ENCODE peak calls at places on chromosomes 6 and 20, in four cellular contexts. One of them, this sample, is unnamed.

GRCh38 chr6:34182751-34183531 is 37.1 kb upstream of the GRM4 start:
- DNase-seq in GM12878: peak; percentile 34
- DNase-seq in IMR-90: no peak
- DNase-seq in K562: peak; percentile 56
- DNase-seq in this sample: no peak

GRCh38 chr6:21500894-21501293 is 92.7 kb upstream of the SOX4 start:
- DNase-seq in IMR-90: no peak
- DNase-seq in K562: no peak
- DNase-seq in GM12878: no peak
- DNase-seq in this sample: no peak

GRCh38 chr6:53067799-53068442 is 2.7 kb downstream of the FBXO9 start:
- DNase-seq in K562: peak; percentile 67
- DNase-seq in GM12878: no peak
- DNase-seq in IMR-90: no peak
- DNase-seq in this sample: no peak

GRCh38 chr6:33080127-33081089 is 4.6 kb downstream of the HLA-DPB1 start:
- DNase-seq in K562: peak; percentile 45
- DNase-seq in GM12878: no peak
- DNase-seq in IMR-90: peak; percentile 48
- DNase-seq in this sample: peak; percentile 72

GRCh38 chr6:24761193-24761835 is 13.4 kb upstream of the GMNN start:
- DNase-seq in K562: peak; percentile 49
- DNase-seq in IMR-90: no peak
- DNase-seq in GM12878: no peak
- DNase-seq in this sample: no peak

GRCh38 chr20:19015326-19015725 is 197.1 kb upstream of the SLC24A3 start:
- DNase-seq in K562: no peak
- DNase-seq in IMR-90: no peak
- DNase-seq in GM12878: no peak
- DNase-seq in this sample: no peak

GRCh38 chr6:39937686-39938333 is 3.5 kb upstream of the MOCS1 start:
- DNase-seq in GM12878: no peak
- DNase-seq in K562: no peak
- DNase-seq in IMR-90: no peak
- DNase-seq in this sample: no peak

GRCh38 chr6:94894300-94894699 is 683.0 kb upstream of the MANEA start:
- DNase-seq in GM12878: no peak
- DNase-seq in IMR-90: no peak
- DNase-seq in K562: no peak
- DNase-seq in this sample: no peak

GRCh38 chr6:113862112-113862511 is 5.0 kb downstream of the MARCKS start:
- DNase-seq in IMR-90: no peak
- DNase-seq in GM12878: no peak
- DNase-seq in K562: no peak
- DNase-seq in this sample: no peak

GRCh38 chr6:37127961-37128862 is 41.7 kb upstream of the PIM1 start:
- DNase-seq in K562: peak; percentile 66
- DNase-seq in IMR-90: peak; percentile 74
- DNase-seq in GM12878: no peak
- DNase-seq in this sample: peak; percentile 28

GRCh38 chr20:47854687-47855212 is 69.5 kb upstream of the SULF2 start:
- DNase-seq in IMR-90: peak; percentile 41
- DNase-seq in K562: no peak
- DNase-seq in GM12878: no peak
- DNase-seq in this sample: peak; percentile 64

GRCh38 chr20:16595376-16595775 is 22.1 kb upstream of the KIF16B start:
- DNase-seq in IMR-90: no peak
- DNase-seq in GM12878: no peak
- DNase-seq in K562: no peak
- DNase-seq in this sample: no peak

GRCh38 chr20:57627972-57628650 is 7.9 kb upstream of the ZBP1 start:
- DNase-seq in GM12878: no peak
- DNase-seq in K562: no peak
- DNase-seq in IMR-90: peak; percentile 41
- DNase-seq in this sample: peak; percentile 86

GRCh38 chr6:156881687-156882629 is 104.8 kb downstream of the ARID1B start:
- DNase-seq in K562: no peak
- DNase-seq in IMR-90: peak; percentile 26
- DNase-seq in GM12878: no peak
- DNase-seq in this sample: no peak

GRCh38 chr20:23362392-23363256 is 642 bp downstream of the GZF1 start:
- DNase-seq in K562: no peak
- DNase-seq in GM12878: no peak
- DNase-seq in IMR-90: peak; percentile 28
- DNase-seq in this sample: no peak

GRCh38 chr6:26016326-26017275 is 54.0 kb downstream of the TRIM38 start:
- DNase-seq in K562: no peak
- DNase-seq in IMR-90: peak; percentile 34
- DNase-seq in GM12878: no peak
- DNase-seq in this sample: peak; percentile 18

GRCh38 chr20:59055302-59055701 is 12.7 kb upstream of the PRELID3B start:
- DNase-seq in GM12878: no peak
- DNase-seq in K562: no peak
- DNase-seq in IMR-90: peak; percentile 37
- DNase-seq in this sample: peak; percentile 51

GRCh38 chr6:35428421-35429149 is 23.6 kb upstream of the FANCE start:
- DNase-seq in K562: no peak
- DNase-seq in GM12878: no peak
- DNase-seq in IMR-90: peak; percentile 24
- DNase-seq in this sample: peak; percentile 46

GRCh38 chr20:35637266-35637665 is 21.6 kb downstream of the SPAG4 start:
- DNase-seq in GM12878: no peak
- DNase-seq in K562: no peak
- DNase-seq in IMR-90: no peak
- DNase-seq in this sample: no peak

GRCh38 chr6:73452107-73452461 is at the start of gene CGAS:
- DNase-seq in GM12878: no peak
- DNase-seq in IMR-90: peak; percentile 62
- DNase-seq in K562: no peak
- DNase-seq in this sample: peak; percentile 60

GRCh38 chr6:31307669-31308049 is 35.8 kb upstream of the HLA-C start:
- DNase-seq in K562: no peak
- DNase-seq in GM12878: no peak
- DNase-seq in IMR-90: no peak
- DNase-seq in this sample: no peak

GRCh38 chr6:14692208-14692607 is 553.7 kb upstream of the JARID2 start:
- DNase-seq in K562: no peak
- DNase-seq in GM12878: no peak
- DNase-seq in IMR-90: no peak
- DNase-seq in this sample: no peak

GRCh38 chr6:4567141-4567540 is 209.1 kb upstream of the CDYL start:
- DNase-seq in K562: no peak
- DNase-seq in GM12878: no peak
- DNase-seq in IMR-90: peak; percentile 72
- DNase-seq in this sample: no peak

GRCh38 chr6:16762547-16763477 is 1.6 kb upstream of the ATXN1 start:
- DNase-seq in K562: peak; percentile 63
- DNase-seq in IMR-90: peak; percentile 97
- DNase-seq in GM12878: no peak
- DNase-seq in this sample: peak; percentile 88

GRCh38 chr6:148445620-148446019 is 103.0 kb downstream of the SASH1 start:
- DNase-seq in K562: no peak
- DNase-seq in IMR-90: peak; percentile 85
- DNase-seq in GM12878: no peak
- DNase-seq in this sample: peak; percentile 81
- TF ChIP-seq FOS in K562: no peak
- TF ChIP-seq FOS in IMR-90: no peak
- TF ChIP-seq FOS in GM12878: no peak
- TF ChIP-seq FOS in this sample: peak; percentile 92

GRCh38 chr6:2989332-2990178 is 10.1 kb upstream of the NQO2 start:
- DNase-seq in GM12878: peak; percentile 83
- DNase-seq in IMR-90: peak; percentile 95
- DNase-seq in K562: peak; percentile 74
- DNase-seq in this sample: peak; percentile 96
- TF ChIP-seq POLR2A in GM12878: peak; percentile 61
- TF ChIP-seq POLR2A in IMR-90: peak; percentile 78
- TF ChIP-seq POLR2A in K562: peak; percentile 73
- TF ChIP-seq POLR2A in this sample: peak; percentile 90

DNA sequence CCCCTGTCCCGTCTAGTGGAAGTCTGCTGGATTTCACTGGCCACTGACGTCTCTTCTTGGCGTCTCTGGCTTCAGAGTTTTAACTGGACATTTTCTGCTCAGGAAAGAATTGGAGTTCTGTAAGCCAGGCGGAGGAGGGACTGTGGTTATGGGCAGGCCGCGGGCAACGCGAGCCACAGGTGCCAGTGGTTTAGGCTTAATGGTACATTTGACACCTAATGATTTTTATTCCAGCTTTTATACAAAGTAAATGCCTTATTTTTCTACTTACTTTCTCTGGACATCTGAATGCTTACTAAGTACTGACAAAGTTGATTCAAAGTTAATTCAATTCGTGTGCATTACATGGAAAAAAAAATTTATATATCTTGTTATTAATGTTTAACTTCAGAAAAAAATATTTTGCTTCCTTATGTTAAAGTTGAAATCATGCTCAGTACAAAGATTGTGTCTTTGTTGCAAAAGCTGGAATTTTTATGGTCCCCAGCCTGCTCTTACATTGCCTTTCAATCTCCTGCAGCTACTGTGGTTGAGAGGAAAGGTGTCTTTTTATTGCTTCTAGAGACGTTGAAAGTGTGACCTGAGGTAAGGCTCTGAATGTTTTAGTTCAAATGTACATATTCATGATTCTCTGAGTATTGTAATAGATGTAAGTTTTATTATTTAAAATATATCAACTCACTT is 231.0 kb downstream of the SMOC2 start:
- DNase-seq in IMR-90: no peak
- DNase-seq in GM12878: no peak
- DNase-seq in K562: no peak
- DNase-seq in this sample: no peak
- TF ChIP-seq FOS in IMR-90: no peak
- TF ChIP-seq FOS in GM12878: no peak
- TF ChIP-seq FOS in K562: no peak
- TF ChIP-seq FOS in this sample: no peak

DNA sequence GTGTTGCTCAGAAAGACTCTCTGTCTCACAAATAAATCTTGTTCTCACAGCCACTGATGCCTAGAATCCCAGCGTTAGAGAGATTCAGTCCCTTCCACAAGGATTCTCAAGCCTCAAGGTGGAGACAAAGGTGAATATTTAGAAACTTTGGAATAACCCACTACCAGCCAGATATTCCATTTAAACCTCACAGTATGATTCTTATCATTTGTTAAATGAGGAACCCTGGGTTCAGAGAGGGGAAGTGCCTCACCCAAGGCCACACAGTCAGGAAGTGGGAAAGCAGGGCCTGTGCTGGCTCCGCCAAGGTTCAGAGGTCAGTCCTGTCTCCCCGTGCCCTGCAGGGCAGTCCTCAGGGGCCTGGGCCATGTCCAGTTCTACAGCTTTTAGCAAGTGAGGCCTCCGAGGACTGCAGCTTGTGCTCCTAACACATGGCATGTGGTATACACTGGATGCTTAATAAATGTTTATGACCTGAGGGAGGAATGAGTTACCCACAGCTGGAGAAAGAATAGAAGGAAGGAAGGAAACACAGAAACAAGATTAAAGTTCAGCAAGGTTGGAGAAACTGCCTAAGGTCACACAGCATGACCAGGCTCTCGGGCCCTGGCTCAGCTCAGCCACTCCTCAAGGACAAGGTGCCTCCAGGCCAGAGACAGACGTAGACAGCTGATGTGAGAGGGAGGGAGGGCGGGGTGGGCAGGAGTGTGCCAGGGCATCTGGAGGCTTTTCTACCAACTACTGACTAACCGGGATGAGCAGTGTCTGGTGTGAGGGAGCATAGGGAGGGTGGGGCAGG is 3.9 kb upstream of the TGM2 start:
- DNase-seq in GM12878: no peak
- DNase-seq in IMR-90: no peak
- DNase-seq in K562: no peak
- DNase-seq in this sample: peak; percentile 33
- TF ChIP-seq POLR2A in GM12878: no peak
- TF ChIP-seq POLR2A in IMR-90: no peak
- TF ChIP-seq POLR2A in K562: no peak
- TF ChIP-seq POLR2A in this sample: no peak

DNA sequence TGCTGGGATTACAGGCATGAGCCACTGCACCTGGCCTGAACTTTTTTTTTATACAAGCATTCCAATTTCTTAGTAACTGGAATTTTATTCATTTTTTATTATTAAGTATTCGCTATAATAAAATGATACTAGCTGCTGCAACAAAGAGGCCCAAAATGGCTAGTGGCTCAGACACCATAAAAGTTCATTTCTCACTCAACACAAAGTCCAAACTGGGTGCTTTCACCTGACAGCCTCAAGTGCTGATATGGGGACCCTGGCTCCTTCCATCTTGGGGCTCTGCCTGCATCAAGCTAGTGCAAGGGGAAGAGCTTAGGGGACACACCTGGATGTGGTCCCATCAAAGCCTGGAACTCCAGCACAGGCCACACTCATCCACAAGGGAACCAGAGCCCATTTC is 12.2 kb upstream of the NOP56 start:
- DNase-seq in IMR-90: no peak
- DNase-seq in GM12878: no peak
- DNase-seq in K562: no peak
- DNase-seq in this sample: no peak
- TF ChIP-seq FOS in IMR-90: no peak
- TF ChIP-seq FOS in GM12878: no peak
- TF ChIP-seq FOS in K562: no peak
- TF ChIP-seq FOS in this sample: no peak